ENCODE peak calls at places on chromosomes 5 and 9, in seven cellular contexts. P is activated effector memory CD4-positive, alpha-beta T cell treated with Interleukin-2 at 50 U/mL for 16 hours; F is NCI-H510A treated with DMSO at 0.1 percent for 48 hours; W is WTC11; E is ELF-1; J is tibial nerve; O is iris pigment epithelial cell. X is an unnamed sample.

GRCh38 chr5:67035098-67035740 is 161.4 kb downstream of the CD180 start:
- DNase-seq in P (no peak), F (no peak), W (no peak), E (no peak), J (no peak), O (no peak), X (no peak)

GRCh38 chr9:89421595-89421994 is 76.3 kb downstream of the SEMA4D start:
- DNase-seq in P (no peak), F (no peak), W (no peak), E (no peak), J (no peak), O (peak), X (no peak)

GRCh38 chr9:75039006-75039405 is 10.9 kb upstream of the CARNMT1 start:
- DNase-seq in P (no peak), F (no peak), W (no peak), E (no peak), J (no peak), O (peak), X (no peak)

GRCh38 chr9:7371032-7371431 is 428.5 kb downstream of the DMAC1 start:
- DNase-seq in P (no peak), F (no peak), W (no peak), E (no peak), J (no peak), O (no peak), X (no peak)

GRCh38 chr9:89137548-89138462 is 40.8 kb downstream of the SHC3 start:
- DNase-seq in P (no peak), F (no peak), W (no peak), E (no peak), J (peak), O (peak), X (peak)

GRCh38 chr5:170357853-170358497 is 31.2 kb downstream of the KCNMB1 start:
- DNase-seq in P (no peak), F (no peak), W (no peak), E (peak), J (peak), O (no peak), X (no peak)

GRCh38 chr5:52827815-52828214 is 40.1 kb downstream of the ITGA1 start:
- DNase-seq in P (no peak), F (no peak), W (no peak), E (no peak), J (no peak), O (no peak), X (no peak)

GRCh38 chr9:127776195-127776918 is 2.1 kb downstream of the SH2D3C start:
- DNase-seq in P (peak), F (peak), W (peak), E (peak), J (no peak), O (no peak), X (no peak)

GRCh38 chr9:89804766-89805531 is 200.1 kb downstream of the GADD45G start:
- DNase-seq in P (no peak), F (no peak), W (no peak), E (no peak), J (no peak), O (no peak), X (no peak)

GRCh38 chr9:87120610-87121009 is 173.3 kb upstream of the GAS1 start:
- DNase-seq in P (no peak), F (no peak), W (no peak), E (no peak), J (no peak), O (peak), X (no peak)

GRCh38 chr5:54302267-54302687 is 8.1 kb downstream of the ARL15 start:
- DNase-seq in P (no peak), F (no peak), W (no peak), E (no peak), J (no peak), O (peak), X (no peak)

GRCh38 chr5:154885438-154885837 is 27.0 kb downstream of the CNOT8 start:
- DNase-seq in P (no peak), F (no peak), W (no peak), E (no peak), J (no peak), O (no peak), X (no peak)

GRCh38 chr5:77145666-77146065 is 58.6 kb upstream of the ZBED3 start:
- DNase-seq in P (no peak), F (no peak), W (no peak), E (no peak), J (no peak), O (peak), X (peak)

X was measured in dermis microvascular lymphatic vessel endothelial cell.